ENCODE peak calls at places on chromosomes 5 and 9, in nine cellular contexts. One of them, this sample, is unnamed.

GRCh38 chr9:124849801-124850200 is 3.5 kb upstream of the WDR38 start:
- DNase-seq in activated CD4-positive, alpha-beta T cell treated with anti-CD3 and anti-CD28 coated beads for 4 hours: no peak
- DNase-seq in left ventricle myocardium inferior: no peak
- DNase-seq in NCI-H2029: no peak
- DNase-seq in stimulated activated CD8-positive, alpha-beta memory T cell treated with anti-CD3 and anti-CD28 coated beads, Interleukin-12 subunit alpha, Interleukin-12 subunit beta, amount 100 ng/mL, for 4 hours: no peak
- DNase-seq in dorsolateral prefrontal cortex: no peak
- DNase-seq in GM12891: no peak
- DNase-seq in HS-27A: no peak
- DNase-seq in AG08396: no peak
- DNase-seq in this sample: no peak

GRCh38 chr9:134136117-134136996 is 475 bp downstream of the WDR5 start:
- DNase-seq in activated CD4-positive, alpha-beta T cell treated with anti-CD3 and anti-CD28 coated beads for 4 hours: peak; percentile 9
- DNase-seq in left ventricle myocardium inferior: no peak
- DNase-seq in NCI-H2029: no peak
- DNase-seq in stimulated activated CD8-positive, alpha-beta memory T cell treated with anti-CD3 and anti-CD28 coated beads, Interleukin-12 subunit alpha, Interleukin-12 subunit beta, amount 100 ng/mL, for 4 hours: no peak
- DNase-seq in dorsolateral prefrontal cortex: no peak
- DNase-seq in GM12891: no peak
- DNase-seq in HS-27A: no peak
- DNase-seq in AG08396: peak; percentile 58
- DNase-seq in this sample: no peak

GRCh38 chr5:40171971-40172370 is 507.7 kb upstream of the PTGER4 start:
- DNase-seq in activated CD4-positive, alpha-beta T cell treated with anti-CD3 and anti-CD28 coated beads for 4 hours: no peak
- DNase-seq in left ventricle myocardium inferior: no peak
- DNase-seq in NCI-H2029: no peak
- DNase-seq in stimulated activated CD8-positive, alpha-beta memory T cell treated with anti-CD3 and anti-CD28 coated beads, Interleukin-12 subunit alpha, Interleukin-12 subunit beta, amount 100 ng/mL, for 4 hours: no peak
- DNase-seq in dorsolateral prefrontal cortex: no peak
- DNase-seq in GM12891: no peak
- DNase-seq in HS-27A: no peak
- DNase-seq in AG08396: peak; percentile 37
- DNase-seq in this sample: no peak

GRCh38 chr5:165076686-165077085 is 1571.3 kb downstream of the MAT2B start:
- DNase-seq in activated CD4-positive, alpha-beta T cell treated with anti-CD3 and anti-CD28 coated beads for 4 hours: no peak
- DNase-seq in left ventricle myocardium inferior: no peak
- DNase-seq in NCI-H2029: no peak
- DNase-seq in stimulated activated CD8-positive, alpha-beta memory T cell treated with anti-CD3 and anti-CD28 coated beads, Interleukin-12 subunit alpha, Interleukin-12 subunit beta, amount 100 ng/mL, for 4 hours: no peak
- DNase-seq in dorsolateral prefrontal cortex: no peak
- DNase-seq in GM12891: no peak
- DNase-seq in HS-27A: no peak
- DNase-seq in AG08396: no peak
- DNase-seq in this sample: no peak

GRCh38 chr5:150640311-150641005 is at the start of gene SYNPO:
- DNase-seq in activated CD4-positive, alpha-beta T cell treated with anti-CD3 and anti-CD28 coated beads for 4 hours: no peak
- DNase-seq in left ventricle myocardium inferior: peak; percentile 76
- DNase-seq in NCI-H2029: no peak
- DNase-seq in stimulated activated CD8-positive, alpha-beta memory T cell treated with anti-CD3 and anti-CD28 coated beads, Interleukin-12 subunit alpha, Interleukin-12 subunit beta, amount 100 ng/mL, for 4 hours: no peak
- DNase-seq in dorsolateral prefrontal cortex: no peak
- DNase-seq in GM12891: no peak
- DNase-seq in HS-27A: peak; percentile 70
- DNase-seq in AG08396: peak; percentile 77
- DNase-seq in this sample: no peak

GRCh38 chr5:82662340-82662739 is 384.2 kb upstream of the RPS23 start:
- DNase-seq in activated CD4-positive, alpha-beta T cell treated with anti-CD3 and anti-CD28 coated beads for 4 hours: no peak
- DNase-seq in left ventricle myocardium inferior: no peak
- DNase-seq in NCI-H2029: no peak
- DNase-seq in stimulated activated CD8-positive, alpha-beta memory T cell treated with anti-CD3 and anti-CD28 coated beads, Interleukin-12 subunit alpha, Interleukin-12 subunit beta, amount 100 ng/mL, for 4 hours: no peak
- DNase-seq in dorsolateral prefrontal cortex: no peak
- DNase-seq in GM12891: no peak
- DNase-seq in HS-27A: no peak
- DNase-seq in AG08396: no peak
- DNase-seq in this sample: no peak

GRCh38 chr9:13163946-13164345 is 115.5 kb downstream of the MPDZ start:
- DNase-seq in activated CD4-positive, alpha-beta T cell treated with anti-CD3 and anti-CD28 coated beads for 4 hours: no peak
- DNase-seq in left ventricle myocardium inferior: no peak
- DNase-seq in NCI-H2029: no peak
- DNase-seq in stimulated activated CD8-positive, alpha-beta memory T cell treated with anti-CD3 and anti-CD28 coated beads, Interleukin-12 subunit alpha, Interleukin-12 subunit beta, amount 100 ng/mL, for 4 hours: no peak
- DNase-seq in dorsolateral prefrontal cortex: no peak
- DNase-seq in GM12891: no peak
- DNase-seq in HS-27A: no peak
- DNase-seq in AG08396: no peak
- DNase-seq in this sample: no peak

GRCh38 chr5:124746916-124747769 is 704 bp upstream of the ZNF608 start:
- DNase-seq in activated CD4-positive, alpha-beta T cell treated with anti-CD3 and anti-CD28 coated beads for 4 hours: no peak
- DNase-seq in left ventricle myocardium inferior: peak; percentile 73
- DNase-seq in NCI-H2029: peak; percentile 93
- DNase-seq in stimulated activated CD8-positive, alpha-beta memory T cell treated with anti-CD3 and anti-CD28 coated beads, Interleukin-12 subunit alpha, Interleukin-12 subunit beta, amount 100 ng/mL, for 4 hours: no peak
- DNase-seq in dorsolateral prefrontal cortex: peak; percentile 74
- DNase-seq in GM12891: no peak
- DNase-seq in HS-27A: no peak
- DNase-seq in AG08396: peak; percentile 71
- DNase-seq in this sample: peak; percentile 97

GRCh38 chr9:93962561-93963440 is 7.6 kb upstream of the BARX1 start:
- DNase-seq in activated CD4-positive, alpha-beta T cell treated with anti-CD3 and anti-CD28 coated beads for 4 hours: peak; percentile 88
- DNase-seq in left ventricle myocardium inferior: peak; percentile 71
- DNase-seq in NCI-H2029: peak; percentile 90
- DNase-seq in stimulated activated CD8-positive, alpha-beta memory T cell treated with anti-CD3 and anti-CD28 coated beads, Interleukin-12 subunit alpha, Interleukin-12 subunit beta, amount 100 ng/mL, for 4 hours: peak; percentile 51
- DNase-seq in dorsolateral prefrontal cortex: peak; percentile 77
- DNase-seq in GM12891: no peak
- DNase-seq in HS-27A: peak; percentile 38
- DNase-seq in AG08396: peak; percentile 91
- DNase-seq in this sample: peak; percentile 31

GRCh38 chr5:1014781-1015221 is 6.2 kb downstream of the NKD2 start:
- DNase-seq in activated CD4-positive, alpha-beta T cell treated with anti-CD3 and anti-CD28 coated beads for 4 hours: no peak
- DNase-seq in left ventricle myocardium inferior: peak; percentile 15
- DNase-seq in NCI-H2029: no peak
- DNase-seq in stimulated activated CD8-positive, alpha-beta memory T cell treated with anti-CD3 and anti-CD28 coated beads, Interleukin-12 subunit alpha, Interleukin-12 subunit beta, amount 100 ng/mL, for 4 hours: no peak
- DNase-seq in dorsolateral prefrontal cortex: no peak
- DNase-seq in GM12891: no peak
- DNase-seq in HS-27A: no peak
- DNase-seq in AG08396: no peak
- DNase-seq in this sample: no peak

GRCh38 chr5:65512170-65512937 is 30.6 kb upstream of the ADAMTS6 start:
- DNase-seq in activated CD4-positive, alpha-beta T cell treated with anti-CD3 and anti-CD28 coated beads for 4 hours: no peak
- DNase-seq in left ventricle myocardium inferior: no peak
- DNase-seq in NCI-H2029: no peak
- DNase-seq in stimulated activated CD8-positive, alpha-beta memory T cell treated with anti-CD3 and anti-CD28 coated beads, Interleukin-12 subunit alpha, Interleukin-12 subunit beta, amount 100 ng/mL, for 4 hours: no peak
- DNase-seq in dorsolateral prefrontal cortex: no peak
- DNase-seq in GM12891: no peak
- DNase-seq in HS-27A: no peak
- DNase-seq in AG08396: no peak
- DNase-seq in this sample: no peak

GRCh38 chr5:112240011-112240410 is 179.1 kb downstream of the EPB41L4A start:
- DNase-seq in activated CD4-positive, alpha-beta T cell treated with anti-CD3 and anti-CD28 coated beads for 4 hours: no peak
- DNase-seq in left ventricle myocardium inferior: no peak
- DNase-seq in NCI-H2029: no peak
- DNase-seq in stimulated activated CD8-positive, alpha-beta memory T cell treated with anti-CD3 and anti-CD28 coated beads, Interleukin-12 subunit alpha, Interleukin-12 subunit beta, amount 100 ng/mL, for 4 hours: no peak
- DNase-seq in dorsolateral prefrontal cortex: no peak
- DNase-seq in GM12891: no peak
- DNase-seq in HS-27A: no peak
- DNase-seq in AG08396: no peak
- DNase-seq in this sample: no peak

GRCh38 chr9:89594811-89595550 is 9.8 kb upstream of the GADD45G start:
- DNase-seq in activated CD4-positive, alpha-beta T cell treated with anti-CD3 and anti-CD28 coated beads for 4 hours: no peak
- DNase-seq in left ventricle myocardium inferior: no peak
- DNase-seq in NCI-H2029: no peak
- DNase-seq in stimulated activated CD8-positive, alpha-beta memory T cell treated with anti-CD3 and anti-CD28 coated beads, Interleukin-12 subunit alpha, Interleukin-12 subunit beta, amount 100 ng/mL, for 4 hours: no peak
- DNase-seq in dorsolateral prefrontal cortex: no peak
- DNase-seq in GM12891: no peak
- DNase-seq in HS-27A: no peak
- DNase-seq in AG08396: no peak
- DNase-seq in this sample: no peak

GRCh38 chr5:139137703-139138102 is 60.5 kb downstream of the SIL1 start:
- DNase-seq in activated CD4-positive, alpha-beta T cell treated with anti-CD3 and anti-CD28 coated beads for 4 hours: no peak
- DNase-seq in left ventricle myocardium inferior: no peak
- DNase-seq in NCI-H2029: peak; percentile 81
- DNase-seq in stimulated activated CD8-positive, alpha-beta memory T cell treated with anti-CD3 and anti-CD28 coated beads, Interleukin-12 subunit alpha, Interleukin-12 subunit beta, amount 100 ng/mL, for 4 hours: no peak
- DNase-seq in dorsolateral prefrontal cortex: no peak
- DNase-seq in GM12891: no peak
- DNase-seq in HS-27A: no peak
- DNase-seq in AG08396: no peak
- DNase-seq in this sample: no peak

GRCh38 chr5:151075698-151076331 is 5.0 kb downstream of the TNIP1 start:
- DNase-seq in activated CD4-positive, alpha-beta T cell treated with anti-CD3 and anti-CD28 coated beads for 4 hours: no peak
- DNase-seq in left ventricle myocardium inferior: no peak
- DNase-seq in NCI-H2029: no peak
- DNase-seq in stimulated activated CD8-positive, alpha-beta memory T cell treated with anti-CD3 and anti-CD28 coated beads, Interleukin-12 subunit alpha, Interleukin-12 subunit beta, amount 100 ng/mL, for 4 hours: no peak
- DNase-seq in dorsolateral prefrontal cortex: no peak
- DNase-seq in GM12891: no peak
- DNase-seq in HS-27A: no peak
- DNase-seq in AG08396: peak; percentile 54
- DNase-seq in this sample: no peak

GRCh38 chr5:103446813-103447212 is 115.8 kb downstream of the NUDT12 start:
- DNase-seq in activated CD4-positive, alpha-beta T cell treated with anti-CD3 and anti-CD28 coated beads for 4 hours: no peak
- DNase-seq in left ventricle myocardium inferior: no peak
- DNase-seq in NCI-H2029: no peak
- DNase-seq in stimulated activated CD8-positive, alpha-beta memory T cell treated with anti-CD3 and anti-CD28 coated beads, Interleukin-12 subunit alpha, Interleukin-12 subunit beta, amount 100 ng/mL, for 4 hours: no peak
- DNase-seq in dorsolateral prefrontal cortex: no peak
- DNase-seq in GM12891: no peak
- DNase-seq in HS-27A: no peak
- DNase-seq in AG08396: no peak
- DNase-seq in this sample: no peak

GRCh38 chr9:9389904-9390303 is 1222.9 kb downstream of the PTPRD start:
- DNase-seq in activated CD4-positive, alpha-beta T cell treated with anti-CD3 and anti-CD28 coated beads for 4 hours: no peak
- DNase-seq in left ventricle myocardium inferior: no peak
- DNase-seq in NCI-H2029: no peak
- DNase-seq in stimulated activated CD8-positive, alpha-beta memory T cell treated with anti-CD3 and anti-CD28 coated beads, Interleukin-12 subunit alpha, Interleukin-12 subunit beta, amount 100 ng/mL, for 4 hours: no peak
- DNase-seq in dorsolateral prefrontal cortex: no peak
- DNase-seq in GM12891: no peak
- DNase-seq in HS-27A: no peak
- DNase-seq in AG08396: no peak
- DNase-seq in this sample: no peak

GRCh38 chr5:170611446-170612088 is 107.7 kb downstream of the KCNIP1 start:
- DNase-seq in activated CD4-positive, alpha-beta T cell treated with anti-CD3 and anti-CD28 coated beads for 4 hours: no peak
- DNase-seq in left ventricle myocardium inferior: no peak
- DNase-seq in NCI-H2029: no peak
- DNase-seq in stimulated activated CD8-positive, alpha-beta memory T cell treated with anti-CD3 and anti-CD28 coated beads, Interleukin-12 subunit alpha, Interleukin-12 subunit beta, amount 100 ng/mL, for 4 hours: no peak
- DNase-seq in dorsolateral prefrontal cortex: no peak
- DNase-seq in GM12891: no peak
- DNase-seq in HS-27A: no peak
- DNase-seq in AG08396: no peak
- DNase-seq in this sample: no peak

GRCh38 chr5:65141487-65141886 is 340.2 kb downstream of the ADAMTS6 start:
- DNase-seq in activated CD4-positive, alpha-beta T cell treated with anti-CD3 and anti-CD28 coated beads for 4 hours: no peak
- DNase-seq in left ventricle myocardium inferior: no peak
- DNase-seq in NCI-H2029: no peak
- DNase-seq in stimulated activated CD8-positive, alpha-beta memory T cell treated with anti-CD3 and anti-CD28 coated beads, Interleukin-12 subunit alpha, Interleukin-12 subunit beta, amount 100 ng/mL, for 4 hours: no peak
- DNase-seq in dorsolateral prefrontal cortex: no peak
- DNase-seq in GM12891: no peak
- DNase-seq in HS-27A: no peak
- DNase-seq in AG08396: no peak
- DNase-seq in this sample: no peak

GRCh38 chr5:169223595-169223953 is 77.4 kb downstream of the SLIT3 start:
- DNase-seq in activated CD4-positive, alpha-beta T cell treated with anti-CD3 and anti-CD28 coated beads for 4 hours: no peak
- DNase-seq in left ventricle myocardium inferior: no peak
- DNase-seq in NCI-H2029: no peak
- DNase-seq in stimulated activated CD8-positive, alpha-beta memory T cell treated with anti-CD3 and anti-CD28 coated beads, Interleukin-12 subunit alpha, Interleukin-12 subunit beta, amount 100 ng/mL, for 4 hours: no peak
- DNase-seq in dorsolateral prefrontal cortex: no peak
- DNase-seq in GM12891: no peak
- DNase-seq in HS-27A: peak; percentile 17
- DNase-seq in AG08396: no peak
- DNase-seq in this sample: no peak

GRCh38 chr5:175469916-175470315 is 8.4 kb upstream of the SFXN1 start:
- DNase-seq in activated CD4-positive, alpha-beta T cell treated with anti-CD3 and anti-CD28 coated beads for 4 hours: no peak
- DNase-seq in left ventricle myocardium inferior: no peak
- DNase-seq in NCI-H2029: no peak
- DNase-seq in stimulated activated CD8-positive, alpha-beta memory T cell treated with anti-CD3 and anti-CD28 coated beads, Interleukin-12 subunit alpha, Interleukin-12 subunit beta, amount 100 ng/mL, for 4 hours: no peak
- DNase-seq in dorsolateral prefrontal cortex: no peak
- DNase-seq in GM12891: no peak
- DNase-seq in HS-27A: no peak
- DNase-seq in AG08396: no peak
- DNase-seq in this sample: no peak

GRCh38 chr9:129309906-129310305 is 131.8 kb upstream of the IER5L start:
- DNase-seq in activated CD4-positive, alpha-beta T cell treated with anti-CD3 and anti-CD28 coated beads for 4 hours: no peak
- DNase-seq in left ventricle myocardium inferior: no peak
- DNase-seq in NCI-H2029: no peak
- DNase-seq in stimulated activated CD8-positive, alpha-beta memory T cell treated with anti-CD3 and anti-CD28 coated beads, Interleukin-12 subunit alpha, Interleukin-12 subunit beta, amount 100 ng/mL, for 4 hours: no peak
- DNase-seq in dorsolateral prefrontal cortex: no peak
- DNase-seq in GM12891: no peak
- DNase-seq in HS-27A: no peak
- DNase-seq in AG08396: no peak
- DNase-seq in this sample: no peak

GRCh38 chr5:99037668-99038067 is 108.9 kb upstream of the CHD1 start:
- DNase-seq in activated CD4-positive, alpha-beta T cell treated with anti-CD3 and anti-CD28 coated beads for 4 hours: peak; percentile 5
- DNase-seq in left ventricle myocardium inferior: no peak
- DNase-seq in NCI-H2029: peak; percentile 47
- DNase-seq in stimulated activated CD8-positive, alpha-beta memory T cell treated with anti-CD3 and anti-CD28 coated beads, Interleukin-12 subunit alpha, Interleukin-12 subunit beta, amount 100 ng/mL, for 4 hours: peak; percentile 15
- DNase-seq in dorsolateral prefrontal cortex: no peak
- DNase-seq in GM12891: no peak
- DNase-seq in HS-27A: no peak
- DNase-seq in AG08396: no peak
- DNase-seq in this sample: no peak

GRCh38 chr9:83451308-83451707 is 86.9 kb downstream of the FRMD3 start:
- DNase-seq in activated CD4-positive, alpha-beta T cell treated with anti-CD3 and anti-CD28 coated beads for 4 hours: no peak
- DNase-seq in left ventricle myocardium inferior: no peak
- DNase-seq in NCI-H2029: peak; percentile 27
- DNase-seq in stimulated activated CD8-positive, alpha-beta memory T cell treated with anti-CD3 and anti-CD28 coated beads, Interleukin-12 subunit alpha, Interleukin-12 subunit beta, amount 100 ng/mL, for 4 hours: no peak
- DNase-seq in dorsolateral prefrontal cortex: no peak
- DNase-seq in GM12891: no peak
- DNase-seq in HS-27A: no peak
- DNase-seq in AG08396: no peak
- DNase-seq in this sample: no peak

This sample was measured in GM12864.